ENCODE peak calls at places on chromosomes 11 and 22, in six cellular contexts. N, V, E, I, R and K are unnamed samples.
A peak's percentile ranks its signal among the peaks of the same experiment; 100 is the strongest.

GRCh38 chr11:67033661-67034166 is 10.8 kb downstream of the SYT12 start:
- DNase-seq in R (no peak), V (no peak), N (no peak), I (peak; percentile 98), E (peak; percentile 93), K (no peak)

GRCh38 chr11:94183886-94184264 is 55.2 kb downstream of the PANX1 start:
- DNase-seq in R (peak; percentile 88), V (no peak), I (peak; percentile 86), N (no peak), E (peak; percentile 48), K (peak; percentile 69)

GRCh38 chr11:88482871-88483301 is 145.3 kb upstream of the CTSC start:
- DNase-seq in E (peak; percentile 42), I (no peak), N (no peak), R (no peak), V (no peak), K (no peak)

GRCh38 chr11:8036986-8037385 is 44.0 kb upstream of the TUB start:
- DNase-seq in E (no peak), I (no peak), N (no peak), V (no peak), R (no peak), K (no peak)

GRCh38 chr22:26447594-26448329 is 18.7 kb downstream of the ASPHD2 start:
- DNase-seq in N (no peak), V (no peak), I (no peak), E (no peak), R (no peak), K (no peak)

GRCh38 chr11:65417221-65417701 is 5.3 kb upstream of the NEAT1 start:
- DNase-seq in N (peak; percentile 78), V (no peak), R (no peak), E (no peak), I (no peak), K (no peak)

GRCh38 chr11:35953081-35953480 is 9.2 kb downstream of the LDLRAD3 start:
- DNase-seq in V (peak; percentile 34), E (no peak), I (no peak), N (no peak), R (no peak), K (no peak)

GRCh38 chr11:76655466-76656086 is 15.0 kb downstream of the LRRC32 start:
- DNase-seq in E (no peak), V (no peak), N (no peak), R (peak; percentile 8), I (no peak), K (no peak)

GRCh38 chr11:62791501-62792192 is at the start of gene TMEM223:
- DNase-seq in N (peak; percentile 93), E (peak; percentile 78), V (peak; percentile 79), I (peak; percentile 84), R (peak; percentile 87), K (peak; percentile 73)

GRCh38 chr11:15053201-15053685 is 20.1 kb upstream of the CALCB start:
- DNase-seq in E (peak; percentile 78), V (no peak), I (peak; percentile 12), R (no peak), N (no peak), K (no peak)

GRCh38 chr11:93570759-93571413 is 27.7 kb upstream of the SMCO4 start:
- DNase-seq in I (peak; percentile 83), V (no peak), N (no peak), E (peak; percentile 51), R (no peak), K (no peak)

GRCh38 chr11:119367661-119368120 is 13.8 kb downstream of the USP2 start:
- DNase-seq in R (no peak), N (peak; percentile 73), E (no peak), I (no peak), V (no peak), K (no peak)

GRCh38 chr11:104682241-104682640 is 216.0 kb downstream of the CASP12 start:
- DNase-seq in E (no peak), R (no peak), V (no peak), I (no peak), N (no peak), K (no peak)

GRCh38 chr11:57552479-57552878 is 15.0 kb downstream of the UBE2L6 start:
- DNase-seq in E (no peak), R (no peak), N (no peak), V (no peak), I (no peak), K (no peak)

GRCh38 chr11:47354913-47355282 is 2.4 kb upstream of the MYBPC3 start:
- DNase-seq in R (no peak), V (no peak), E (no peak), I (peak; percentile 17), N (no peak), K (no peak)

GRCh38 chr11:130327716-130328115 is 13.0 kb upstream of the ZBTB44 start:
- DNase-seq in R (no peak), I (no peak), E (peak; percentile 46), V (no peak), N (no peak), K (no peak)

GRCh38 chr22:47102648-47103047 is 340.2 kb downstream of the TBC1D22A start:
- DNase-seq in V (no peak), N (no peak), R (peak; percentile 51), E (no peak), I (no peak), K (no peak)

GRCh38 chr11:72658989-72659640 is 15.1 kb downstream of the PDE2A start:
- DNase-seq in I (no peak), E (no peak), R (no peak), V (no peak), N (no peak), K (no peak)

GRCh38 chr11:72657356-72657755 is 16.9 kb downstream of the PDE2A start:
- DNase-seq in R (no peak), N (no peak), V (no peak), I (no peak), E (no peak), K (peak; percentile 27)

GRCh38 chr11:72662036-72662435 is 12.2 kb downstream of the PDE2A start:
- DNase-seq in R (no peak), I (no peak), N (no peak), E (no peak), V (no peak), K (no peak)

GRCh38 chr11:72665911-72666472 is 8.2 kb downstream of the PDE2A start:
- DNase-seq in R (no peak), N (no peak), V (no peak), I (no peak), E (no peak), K (no peak)

GRCh38 chr11:72661486-72661885 is 12.7 kb downstream of the PDE2A start:
- DNase-seq in V (no peak), E (no peak), I (no peak), R (no peak), N (no peak), K (no peak)
- TF ChIP-seq CTCF in V (no peak), E (no peak), I (no peak), R (no peak), N (no peak), K (no peak)

GRCh38 chr11:111069076-111069475 is 176.4 kb upstream of the POU2AF2 start:
- DNase-seq in V (no peak), E (peak; percentile 27), I (peak; percentile 95), N (no peak), R (peak; percentile 28), K (no peak)
- TF ChIP-seq CTCF in V (no peak), E (peak; percentile 33), I (peak; percentile 81), N (no peak), R (peak; percentile 30), K (peak; percentile 31)

GRCh38 chr22:50276143-50276542 is 6.0 kb upstream of the MAPK11 start:
- DNase-seq in V (no peak), I (peak; percentile 76), N (no peak), R (peak; percentile 39), E (no peak), K (no peak)

GRCh38 chr22:50275181-50276055 is 5.2 kb upstream of the MAPK11 start:
- DNase-seq in N (no peak), R (no peak), I (no peak), V (no peak), E (no peak), K (no peak)

GRCh38 chr22:50271519-50271970 is 1.4 kb upstream of the MAPK11 start:
- DNase-seq in E (peak; percentile 56), R (peak; percentile 76), V (no peak), N (no peak), I (peak; percentile 64), K (peak; percentile 67)

GRCh38 chr22:50272103-50272782 is 2.1 kb upstream of the MAPK11 start:
- DNase-seq in I (no peak), N (no peak), E (no peak), R (no peak), V (no peak), K (no peak)

GRCh38 chr22:50274311-50274710 is 4.1 kb upstream of the MAPK11 start:
- DNase-seq in R (no peak), E (no peak), I (peak; percentile 69), N (no peak), V (no peak), K (no peak)
- TF ChIP-seq CTCF in R (no peak), E (peak; percentile 37), I (peak; percentile 53), N (peak; percentile 30), V (no peak), K (peak; percentile 51)

GRCh38 chr22:24935771-24936483 is 10.6 kb downstream of the LHFPL7 start:
- DNase-seq in V (no peak), I (no peak), E (no peak), N (no peak), R (no peak), K (no peak)

GRCh38 chr22:24937114-24937513 is 9.4 kb downstream of the LHFPL7 start:
- DNase-seq in V (no peak), R (peak; percentile 23), E (peak; percentile 16), I (peak; percentile 62), N (no peak), K (peak; percentile 10)

GRCh38 chr22:24944224-24944937 is 2.1 kb downstream of the LHFPL7 start:
- DNase-seq in N (no peak), R (no peak), I (no peak), V (no peak), E (no peak), K (no peak)

GRCh38 chr22:24942301-24942700 is 4.2 kb downstream of the LHFPL7 start:
- DNase-seq in E (no peak), V (no peak), N (no peak), I (no peak), R (no peak), K (no peak)

DNA sequence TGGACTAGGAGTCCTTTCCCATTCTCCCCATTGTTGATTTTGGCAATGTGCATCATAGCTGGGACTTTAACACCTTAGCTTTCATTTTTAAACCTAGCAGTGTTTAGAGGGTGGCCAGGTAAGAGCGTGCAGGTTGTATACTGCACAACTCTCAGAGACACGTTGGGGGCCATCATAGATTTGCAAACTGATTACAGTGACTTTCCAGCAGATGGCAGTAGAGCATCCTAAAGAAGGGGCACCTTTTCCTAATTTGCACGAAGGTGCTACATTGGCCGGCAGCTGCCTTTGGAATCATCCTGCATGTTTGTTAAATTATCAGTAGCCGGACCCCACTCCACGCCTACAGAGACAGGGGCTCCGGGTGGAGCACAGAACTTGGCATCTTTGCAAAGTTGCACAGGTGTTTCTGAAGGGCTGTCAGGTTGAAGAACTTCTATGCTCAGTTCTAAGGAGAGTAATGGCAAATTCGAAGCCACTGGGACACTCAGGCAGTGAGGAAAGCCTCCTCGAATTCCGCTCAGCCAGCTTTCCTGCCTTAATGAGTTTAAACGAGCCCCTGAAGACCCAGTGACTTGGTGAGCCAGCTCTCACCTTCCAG is 7.7 kb downstream of the LHFPL7 start:
- DNase-seq in R (peak; percentile 27), N (no peak), I (peak; percentile 67), E (peak; percentile 48), V (no peak), K (peak; percentile 38)
- TF ChIP-seq CTCF in R (peak; percentile 43), N (peak; percentile 70), I (peak; percentile 83), E (peak; percentile 76), V (peak; percentile 16), K (peak; percentile 86)